ENCODE peak calls at places on chromosomes 7 and 10, in nine cellular contexts. R is H54; O is esophagus squamous epithelium; P is CMK; Z is upper lobe of left lung; D is heart left ventricle; X is activated CD4-positive, alpha-beta T cell treated with anti-CD3 and anti-CD28 coated beads, Interleukin-2, amount 50 U/mL, for 4 hours; U is naive thymus-derived CD4-positive, alpha-beta T cell; A is T-helper 1 cell. C is an unnamed sample.

GRCh38 chr10:92891885-92892705 is 43.8 kb downstream of the EXOC6 start:
- DNase-seq in X (no peak), R (peak), O (no peak), Z (no peak), D (no peak), A (no peak), U (no peak), P (no peak), C (no peak)

GRCh38 chr7:17150018-17150417 is 148.4 kb upstream of the AHR start:
- DNase-seq in A (no peak), O (no peak), U (no peak), P (no peak), D (no peak), R (no peak), Z (no peak), X (no peak), C (peak)

GRCh38 chr10:17386616-17387075 is 67.7 kb downstream of the ST8SIA6 start:
- DNase-seq in D (peak), R (no peak), U (no peak), Z (no peak), P (peak), O (no peak), A (no peak), X (no peak), C (no peak)

GRCh38 chr10:97882142-97883091 is 32.8 kb downstream of the GOLGA7B start:
- DNase-seq in Z (no peak), A (no peak), P (no peak), U (no peak), D (no peak), R (peak), X (no peak), O (no peak), C (no peak)

GRCh38 chr10:77070892-77071595 is 566.6 kb downstream of the KCNMA1 start:
- DNase-seq in A (no peak), P (no peak), O (no peak), R (no peak), Z (no peak), X (no peak), U (no peak), D (peak), C (no peak)

GRCh38 chr7:142853739-142854504 is 954 bp upstream of the EPHB6 start:
- DNase-seq in A (peak), O (peak), X (peak), Z (peak), D (peak), P (no peak), R (peak), U (peak), C (peak)

GRCh38 chr10:103668351-103669242 is 175.1 kb downstream of the NEURL1 start:
- DNase-seq in O (no peak), U (no peak), R (no peak), D (peak), X (no peak), Z (peak), P (no peak), A (no peak), C (no peak)

GRCh38 chr7:140069298-140069949 is 6.7 kb upstream of the PARP12 start:
- DNase-seq in R (no peak), A (no peak), O (no peak), X (no peak), P (no peak), D (no peak), Z (no peak), U (peak), C (no peak)

GRCh38 chr7:37971491-37971890 is 51.1 kb downstream of the EPDR1 start:
- DNase-seq in U (no peak), D (no peak), O (no peak), P (no peak), A (no peak), X (no peak), Z (no peak), R (no peak), C (no peak)

GRCh38 chr10:5283305-5284158 is 81.2 kb upstream of the UCN3 start:
- DNase-seq in O (no peak), U (peak), X (no peak), P (no peak), D (peak), Z (no peak), R (no peak), A (no peak), C (peak)

GRCh38 chr10:10821926-10822325 is 195.7 kb upstream of the CELF2 start:
- DNase-seq in P (no peak), X (no peak), D (no peak), R (no peak), O (no peak), A (no peak), U (no peak), Z (no peak), C (no peak)

GRCh38 chr10:127998517-127999144 is 91.7 kb downstream of the PTPRE start:
- DNase-seq in P (no peak), Z (no peak), U (no peak), O (no peak), R (no peak), D (no peak), X (no peak), A (no peak), C (no peak)

GRCh38 chr7:30598121-30598876 is 3.6 kb downstream of the GARS1 start:
- DNase-seq in P (no peak), Z (no peak), R (no peak), X (no peak), O (no peak), D (no peak), A (no peak), U (no peak), C (no peak)

GRCh38 chr7:2954433-2954853 is 89.2 kb downstream of the CARD11 start:
- DNase-seq in R (no peak), U (no peak), D (no peak), O (no peak), Z (peak), P (no peak), A (no peak), X (peak), C (no peak)

GRCh38 chr7:125089171-125089570 is 159.5 kb upstream of the POT1 start:
- DNase-seq in U (no peak), X (no peak), D (no peak), P (no peak), Z (no peak), O (no peak), A (no peak), R (no peak), C (no peak)

GRCh38 chr7:101861223-101861775 is 43.9 kb downstream of the CUX1 start:
- DNase-seq in P (no peak), U (no peak), D (peak), R (no peak), A (no peak), X (no peak), O (no peak), Z (no peak), C (no peak)

GRCh38 chr10:34702093-34702952 is 112.8 kb downstream of the PARD3 start:
- DNase-seq in D (no peak), A (no peak), U (no peak), R (no peak), X (no peak), P (no peak), Z (no peak), O (no peak), C (no peak)

C was measured in HL-60.